ENCODE peak calls at places on chromosomes 13 and 19, in eight cellular contexts. One of them, this sample, is unnamed.

GRCh38 chr13:74017301-74018092 is 116.7 kb downstream of the KLF12 start:
- DNase-seq in adrenal gland: no peak
- DNase-seq in choroid plexus epithelial cell: no peak
- DNase-seq in A549: no peak
- DNase-seq in ascending aorta: no peak
- DNase-seq in psoas muscle: no peak
- DNase-seq in IMR-90: no peak
- DNase-seq in fibroblast of mammary gland: no peak
- DNase-seq in this sample: no peak

GRCh38 chr19:55247621-55248099 is 11.2 kb downstream of the PPP6R1 start:
- DNase-seq in A549: peak
- DNase-seq in fibroblast of mammary gland: peak
- DNase-seq in adrenal gland: peak
- DNase-seq in IMR-90: no peak
- DNase-seq in psoas muscle: peak
- DNase-seq in ascending aorta: no peak
- DNase-seq in choroid plexus epithelial cell: peak
- DNase-seq in this sample: peak

GRCh38 chr13:22915442-22916082 is 265.2 kb upstream of the SGCG start:
- DNase-seq in IMR-90: peak
- DNase-seq in A549: peak
- DNase-seq in adrenal gland: peak
- DNase-seq in choroid plexus epithelial cell: peak
- DNase-seq in fibroblast of mammary gland: peak
- DNase-seq in psoas muscle: no peak
- DNase-seq in ascending aorta: no peak
- DNase-seq in this sample: peak

GRCh38 chr19:56885173-56885679 is 44.7 kb upstream of the PEG3 start:
- DNase-seq in adrenal gland: no peak
- DNase-seq in ascending aorta: no peak
- DNase-seq in IMR-90: no peak
- DNase-seq in A549: no peak
- DNase-seq in choroid plexus epithelial cell: no peak
- DNase-seq in psoas muscle: no peak
- DNase-seq in fibroblast of mammary gland: no peak
- DNase-seq in this sample: no peak

GRCh38 chr19:8244442-8244841 is 35.3 kb downstream of the CERS4 start:
- DNase-seq in psoas muscle: no peak
- DNase-seq in ascending aorta: no peak
- DNase-seq in A549: no peak
- DNase-seq in choroid plexus epithelial cell: no peak
- DNase-seq in fibroblast of mammary gland: no peak
- DNase-seq in IMR-90: no peak
- DNase-seq in adrenal gland: no peak
- DNase-seq in this sample: no peak

GRCh38 chr13:79593611-79594275 is 112.8 kb downstream of the NDFIP2 start:
- DNase-seq in ascending aorta: no peak
- DNase-seq in A549: no peak
- DNase-seq in choroid plexus epithelial cell: peak
- DNase-seq in IMR-90: peak
- DNase-seq in fibroblast of mammary gland: peak
- DNase-seq in psoas muscle: no peak
- DNase-seq in adrenal gland: no peak
- DNase-seq in this sample: peak

GRCh38 chr13:42875448-42876269 is 94.3 kb downstream of the FAM216B start:
- DNase-seq in choroid plexus epithelial cell: peak
- DNase-seq in IMR-90: peak
- DNase-seq in adrenal gland: peak
- DNase-seq in ascending aorta: no peak
- DNase-seq in fibroblast of mammary gland: peak
- DNase-seq in psoas muscle: no peak
- DNase-seq in A549: no peak
- DNase-seq in this sample: peak

GRCh38 chr13:78603240-78603947 is at the start of gene POU4F1:
- DNase-seq in psoas muscle: peak
- DNase-seq in fibroblast of mammary gland: peak
- DNase-seq in A549: peak
- DNase-seq in IMR-90: peak
- DNase-seq in adrenal gland: no peak
- DNase-seq in ascending aorta: no peak
- DNase-seq in choroid plexus epithelial cell: no peak
- DNase-seq in this sample: no peak

GRCh38 chr13:42066542-42066941 is 18.1 kb downstream of the DGKH start:
- DNase-seq in choroid plexus epithelial cell: peak
- DNase-seq in IMR-90: peak
- DNase-seq in A549: no peak
- DNase-seq in adrenal gland: no peak
- DNase-seq in ascending aorta: no peak
- DNase-seq in fibroblast of mammary gland: peak
- DNase-seq in psoas muscle: no peak
- DNase-seq in this sample: peak

GRCh38 chr13:85719749-85720148 is 79.5 kb downstream of the SLITRK6 start:
- DNase-seq in ascending aorta: no peak
- DNase-seq in psoas muscle: no peak
- DNase-seq in A549: no peak
- DNase-seq in IMR-90: no peak
- DNase-seq in fibroblast of mammary gland: no peak
- DNase-seq in choroid plexus epithelial cell: no peak
- DNase-seq in adrenal gland: no peak
- DNase-seq in this sample: no peak

GRCh38 chr19:58317481-58318072 is 9.2 kb upstream of the ZSCAN22 start:
- DNase-seq in fibroblast of mammary gland: peak
- DNase-seq in adrenal gland: no peak
- DNase-seq in IMR-90: peak
- DNase-seq in A549: no peak
- DNase-seq in psoas muscle: no peak
- DNase-seq in choroid plexus epithelial cell: peak
- DNase-seq in ascending aorta: no peak
- DNase-seq in this sample: peak

GRCh38 chr13:113647351-113648217 is 10.4 kb downstream of the ATP4B start:
- DNase-seq in fibroblast of mammary gland: peak
- DNase-seq in choroid plexus epithelial cell: peak
- DNase-seq in ascending aorta: peak
- DNase-seq in adrenal gland: peak
- DNase-seq in A549: peak
- DNase-seq in IMR-90: no peak
- DNase-seq in psoas muscle: peak
- DNase-seq in this sample: peak

GRCh38 chr19:7534531-7534980 is 961 bp upstream of the PNPLA6 start:
- DNase-seq in fibroblast of mammary gland: peak
- DNase-seq in ascending aorta: peak
- DNase-seq in psoas muscle: peak
- DNase-seq in adrenal gland: peak
- DNase-seq in IMR-90: peak
- DNase-seq in choroid plexus epithelial cell: peak
- DNase-seq in A549: peak
- DNase-seq in this sample: peak

GRCh38 chr19:14404322-14404721 is 14.8 kb downstream of the DDX39A start:
- DNase-seq in psoas muscle: no peak
- DNase-seq in choroid plexus epithelial cell: no peak
- DNase-seq in IMR-90: no peak
- DNase-seq in adrenal gland: no peak
- DNase-seq in fibroblast of mammary gland: no peak
- DNase-seq in A549: no peak
- DNase-seq in ascending aorta: no peak
- DNase-seq in this sample: no peak

DNA sequence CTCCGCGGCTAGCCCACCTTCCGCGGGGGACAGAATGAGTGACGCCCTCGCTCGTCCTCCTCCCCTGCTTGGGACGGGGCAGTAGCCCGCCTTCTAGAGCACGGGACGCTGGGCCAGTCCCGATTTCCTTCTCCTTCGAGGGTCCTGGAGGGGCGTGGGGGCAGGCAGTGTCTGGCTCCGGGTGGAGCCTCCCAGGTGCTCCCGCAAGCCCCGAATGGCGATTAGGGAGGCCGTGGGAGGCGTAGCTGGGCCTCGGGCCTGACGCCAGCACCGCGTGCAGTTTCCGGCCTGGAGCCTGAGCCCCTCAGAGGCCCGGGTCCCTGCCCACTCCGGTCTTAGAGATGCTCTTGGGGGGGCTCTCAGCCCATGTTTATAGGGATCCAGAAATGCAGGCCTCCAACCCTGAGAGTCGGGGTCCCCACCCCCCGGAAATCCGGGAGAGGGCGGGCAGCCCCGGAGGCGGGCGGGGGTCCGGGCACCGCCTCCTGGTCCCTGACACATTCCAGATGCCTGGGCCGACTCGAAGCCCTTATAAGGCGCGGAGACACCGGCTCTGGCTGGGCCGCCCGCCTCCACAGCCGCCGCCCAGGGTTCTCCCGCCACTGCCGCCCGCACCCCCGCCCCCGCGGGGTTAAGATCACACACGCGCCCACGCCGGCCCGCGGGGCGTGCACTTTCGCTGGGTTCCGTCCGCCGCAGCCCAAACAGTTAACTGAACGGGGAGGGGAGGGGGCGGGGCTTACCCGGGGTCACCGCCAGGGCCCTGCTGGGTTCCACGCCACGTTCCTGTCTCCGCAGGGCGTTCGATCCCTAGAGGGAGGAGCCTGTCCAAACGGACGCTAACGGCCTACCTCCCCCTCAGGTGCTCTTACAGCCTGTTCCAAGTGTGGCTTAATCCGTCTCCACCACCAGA is 1.5 kb downstream of the MYADM start:
- DNase-seq in adrenal gland: peak
- DNase-seq in choroid plexus epithelial cell: peak
- DNase-seq in ascending aorta: peak
- DNase-seq in fibroblast of mammary gland: peak
- DNase-seq in IMR-90: peak
- DNase-seq in psoas muscle: peak
- DNase-seq in A549: peak
- DNase-seq in this sample: peak
- TF ChIP-seq CTCF in adrenal gland: peak
- TF ChIP-seq CTCF in choroid plexus epithelial cell: peak
- TF ChIP-seq CTCF in ascending aorta: no peak
- TF ChIP-seq CTCF in fibroblast of mammary gland: no peak
- TF ChIP-seq CTCF in IMR-90: peak
- TF ChIP-seq CTCF in psoas muscle: peak
- TF ChIP-seq CTCF in A549: no peak
- TF ChIP-seq CTCF in this sample: peak

GRCh38 chr19:18869781-18870530 is 26.0 kb downstream of the CERS1 start:
- DNase-seq in psoas muscle: no peak
- DNase-seq in IMR-90: no peak
- DNase-seq in choroid plexus epithelial cell: no peak
- DNase-seq in A549: no peak
- DNase-seq in fibroblast of mammary gland: no peak
- DNase-seq in ascending aorta: no peak
- DNase-seq in adrenal gland: no peak
- DNase-seq in this sample: no peak
- H3K4me3 ChIP-seq in psoas muscle: no peak
- H3K4me3 ChIP-seq in IMR-90: no peak
- H3K4me3 ChIP-seq in choroid plexus epithelial cell: no peak
- H3K4me3 ChIP-seq in A549: no peak
- H3K4me3 ChIP-seq in fibroblast of mammary gland: no peak
- H3K4me3 ChIP-seq in ascending aorta: no peak
- H3K4me3 ChIP-seq in adrenal gland: no peak
- H3K4me3 ChIP-seq in this sample: no peak

DNA sequence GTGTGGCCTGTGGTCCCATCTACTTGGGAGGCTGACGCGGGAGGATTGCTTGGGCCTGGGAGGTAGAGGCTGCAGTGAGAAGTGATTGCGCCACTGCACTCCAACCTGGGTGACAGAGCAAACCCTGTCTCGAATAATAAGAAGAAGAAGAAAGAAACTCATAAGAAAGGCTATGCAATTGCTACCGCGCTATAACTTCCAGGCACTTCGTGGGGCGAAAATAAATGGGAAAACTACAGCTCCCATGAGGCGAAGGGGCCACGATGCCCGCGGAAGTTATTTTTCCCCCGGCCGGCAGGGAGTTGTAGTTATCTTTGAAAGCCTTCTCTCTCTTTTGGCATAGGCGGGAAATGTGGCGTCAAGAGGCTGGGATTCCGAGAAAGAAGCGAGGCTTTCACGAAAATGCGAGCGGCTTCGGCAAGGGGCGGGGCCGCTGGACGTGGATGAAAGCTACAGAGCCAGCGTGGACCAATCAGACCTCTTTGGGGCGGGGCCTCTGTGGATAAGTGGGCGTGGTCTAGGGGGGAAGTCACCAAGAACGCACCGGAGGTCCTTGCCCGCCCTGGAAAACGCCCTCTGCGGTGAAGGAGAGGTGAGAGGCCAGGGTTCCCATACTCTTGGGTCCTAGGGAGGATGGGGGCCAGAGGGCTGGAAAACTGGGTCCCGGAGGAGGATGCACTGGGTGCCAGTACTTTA is at the start of gene NUCB1:
- DNase-seq in adrenal gland: peak
- DNase-seq in A549: peak
- DNase-seq in choroid plexus epithelial cell: peak
- DNase-seq in ascending aorta: peak
- DNase-seq in IMR-90: peak
- DNase-seq in psoas muscle: peak
- DNase-seq in fibroblast of mammary gland: peak
- DNase-seq in this sample: peak
- TF ChIP-seq CTCF in adrenal gland: peak
- TF ChIP-seq CTCF in A549: no peak
- TF ChIP-seq CTCF in choroid plexus epithelial cell: peak
- TF ChIP-seq CTCF in ascending aorta: peak
- TF ChIP-seq CTCF in IMR-90: peak
- TF ChIP-seq CTCF in psoas muscle: peak
- TF ChIP-seq CTCF in fibroblast of mammary gland: peak
- TF ChIP-seq CTCF in this sample: peak

GRCh38 chr13:35471466-35472307 is 4.8 kb downstream of the MAB21L1 start:
- DNase-seq in choroid plexus epithelial cell: peak
- DNase-seq in A549: no peak
- DNase-seq in adrenal gland: no peak
- DNase-seq in IMR-90: no peak
- DNase-seq in fibroblast of mammary gland: peak
- DNase-seq in ascending aorta: no peak
- DNase-seq in psoas muscle: peak
- DNase-seq in this sample: peak

GRCh38 chr13:35475960-35476943 is at the start of gene MAB21L1:
- DNase-seq in choroid plexus epithelial cell: peak
- DNase-seq in ascending aorta: no peak
- DNase-seq in adrenal gland: no peak
- DNase-seq in IMR-90: peak
- DNase-seq in psoas muscle: peak
- DNase-seq in A549: no peak
- DNase-seq in fibroblast of mammary gland: peak
- DNase-seq in this sample: peak

GRCh38 chr13:35472308-35473008 is 4.0 kb downstream of the MAB21L1 start:
- DNase-seq in psoas muscle: peak
- DNase-seq in adrenal gland: no peak
- DNase-seq in choroid plexus epithelial cell: no peak
- DNase-seq in ascending aorta: no peak
- DNase-seq in IMR-90: no peak
- DNase-seq in A549: no peak
- DNase-seq in fibroblast of mammary gland: peak
- DNase-seq in this sample: peak

GRCh38 chr13:35475131-35475959 is 1.1 kb downstream of the MAB21L1 start:
- DNase-seq in choroid plexus epithelial cell: peak
- DNase-seq in fibroblast of mammary gland: peak
- DNase-seq in ascending aorta: no peak
- DNase-seq in IMR-90: peak
- DNase-seq in adrenal gland: peak
- DNase-seq in A549: no peak
- DNase-seq in psoas muscle: peak
- DNase-seq in this sample: peak

DNA sequence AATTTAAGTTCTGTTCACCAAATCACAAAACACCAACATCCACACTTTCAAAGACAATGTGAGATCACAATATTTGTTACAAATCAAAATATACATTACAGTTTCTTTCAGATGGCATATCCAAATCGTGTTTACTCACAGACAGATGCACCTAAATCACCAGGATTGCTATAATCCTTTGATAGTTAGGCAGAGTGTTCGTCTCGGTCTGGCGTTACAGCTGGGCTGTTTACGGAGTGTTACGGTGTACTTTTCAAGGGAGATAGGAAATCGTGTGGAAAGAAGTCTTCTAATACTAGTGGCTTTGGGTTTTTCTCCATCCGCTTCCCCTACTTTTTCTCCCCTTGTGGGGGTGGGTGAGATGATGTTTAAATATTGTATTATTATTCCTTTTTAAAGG is 1.9 kb downstream of the MAB21L1 start:
- DNase-seq in choroid plexus epithelial cell: peak
- DNase-seq in ascending aorta: no peak
- DNase-seq in fibroblast of mammary gland: peak
- DNase-seq in A549: no peak
- DNase-seq in IMR-90: no peak
- DNase-seq in adrenal gland: no peak
- DNase-seq in psoas muscle: no peak
- DNase-seq in this sample: peak
- H3K4me3 ChIP-seq in choroid plexus epithelial cell: peak
- H3K4me3 ChIP-seq in ascending aorta: no peak
- H3K4me3 ChIP-seq in fibroblast of mammary gland: peak
- H3K4me3 ChIP-seq in A549: no peak
- H3K4me3 ChIP-seq in IMR-90: peak
- H3K4me3 ChIP-seq in adrenal gland: no peak
- H3K4me3 ChIP-seq in psoas muscle: peak
- H3K4me3 ChIP-seq in this sample: peak

This sample was measured in fibroblast of the aortic adventitia.